ENCODE peak calls at places on chromosomes 16 and 17, in four cellular contexts. Q is K562, P is GM12878, K is HepG2. N is an unnamed sample.
A peak's percentile ranks its signal among the peaks of the same experiment; 100 is the strongest.

GRCh38 chr17:77323413-77324171 is 182.8 kb downstream of the SEC14L1 start:
- DNase-seq in Q (peak; percentile 76), K (no peak), P (no peak), N (no peak)

GRCh38 chr16:52861614-52862022 is 191.1 kb downstream of the CHD9NB start:
- DNase-seq in K (peak; percentile 65), P (no peak), Q (no peak), N (peak; percentile 71)

GRCh38 chr17:45672792-45673191 is 111.3 kb upstream of the CRHR1 start:
- DNase-seq in Q (no peak), P (no peak), K (no peak), N (no peak)

GRCh38 chr17:8905256-8905778 is 37.8 kb upstream of the PIK3R6 start:
- DNase-seq in K (no peak), P (no peak), Q (no peak), N (no peak)

GRCh38 chr17:16484445-16485169 is 7.4 kb downstream of the LRRC75A start:
- DNase-seq in K (no peak), Q (no peak), P (no peak), N (peak; percentile 40)

GRCh38 chr16:15613676-15614075 is 29.3 kb downstream of the MARF1 start:
- DNase-seq in K (no peak), Q (no peak), P (no peak), N (peak; percentile 32)

GRCh38 chr16:81888520-81889394 is 109.7 kb downstream of the PLCG2 start:
- DNase-seq in K (peak; percentile 70), P (no peak), Q (no peak), N (no peak)

GRCh38 chr16:2912330-2913199 is 834 bp downstream of the FLYWCH1 start:
- DNase-seq in Q (peak; percentile 57), K (peak; percentile 6), P (no peak), N (peak; percentile 56)

GRCh38 chr17:17067277-17067676 is 25.0 kb downstream of the MPRIP start:
- DNase-seq in K (no peak), Q (peak; percentile 17), P (no peak), N (no peak)

GRCh38 chr17:77496831-77497577 is 356.2 kb downstream of the SEC14L1 start:
- DNase-seq in K (no peak), P (no peak), Q (no peak), N (no peak)

GRCh38 chr17:378068-378467 is 25.5 kb upstream of the RPH3AL start:
- DNase-seq in K (no peak), P (no peak), Q (no peak), N (peak; percentile 28)

GRCh38 chr16:50600582-50601283 is 52.5 kb downstream of the NKD1 start:
- DNase-seq in K (peak; percentile 39), Q (no peak), P (no peak), N (no peak)

GRCh38 chr16:57123216-57123968 is 31.0 kb downstream of the CPNE2 start:
- DNase-seq in P (no peak), K (no peak), Q (peak; percentile 54), N (no peak)

GRCh38 chr16:69703638-69704037 is 22.7 kb downstream of the NQO1 start:
- DNase-seq in P (no peak), K (no peak), Q (no peak), N (no peak)

GRCh38 chr17:47237841-47238240 is 15.8 kb upstream of the ITGB3 start:
- DNase-seq in K (no peak), P (no peak), Q (no peak), N (no peak)

GRCh38 chr17:71360301-71360700 is 760.5 kb upstream of the SOX9 start:
- DNase-seq in P (no peak), K (no peak), Q (no peak), N (no peak)

GRCh38 chr16:86854895-86855294 is 276.5 kb downstream of the FOXL1 start:
- DNase-seq in Q (no peak), K (no peak), P (no peak), N (no peak)

GRCh38 chr17:80244871-80245509 is 15.7 kb upstream of the RNF213 start:
- DNase-seq in Q (no peak), P (no peak), K (no peak), N (no peak)

GRCh38 chr17:76688165-76688622 is 22.6 kb downstream of the MXRA7 start:
- DNase-seq in Q (no peak), P (no peak), K (no peak), N (no peak)

DNA sequence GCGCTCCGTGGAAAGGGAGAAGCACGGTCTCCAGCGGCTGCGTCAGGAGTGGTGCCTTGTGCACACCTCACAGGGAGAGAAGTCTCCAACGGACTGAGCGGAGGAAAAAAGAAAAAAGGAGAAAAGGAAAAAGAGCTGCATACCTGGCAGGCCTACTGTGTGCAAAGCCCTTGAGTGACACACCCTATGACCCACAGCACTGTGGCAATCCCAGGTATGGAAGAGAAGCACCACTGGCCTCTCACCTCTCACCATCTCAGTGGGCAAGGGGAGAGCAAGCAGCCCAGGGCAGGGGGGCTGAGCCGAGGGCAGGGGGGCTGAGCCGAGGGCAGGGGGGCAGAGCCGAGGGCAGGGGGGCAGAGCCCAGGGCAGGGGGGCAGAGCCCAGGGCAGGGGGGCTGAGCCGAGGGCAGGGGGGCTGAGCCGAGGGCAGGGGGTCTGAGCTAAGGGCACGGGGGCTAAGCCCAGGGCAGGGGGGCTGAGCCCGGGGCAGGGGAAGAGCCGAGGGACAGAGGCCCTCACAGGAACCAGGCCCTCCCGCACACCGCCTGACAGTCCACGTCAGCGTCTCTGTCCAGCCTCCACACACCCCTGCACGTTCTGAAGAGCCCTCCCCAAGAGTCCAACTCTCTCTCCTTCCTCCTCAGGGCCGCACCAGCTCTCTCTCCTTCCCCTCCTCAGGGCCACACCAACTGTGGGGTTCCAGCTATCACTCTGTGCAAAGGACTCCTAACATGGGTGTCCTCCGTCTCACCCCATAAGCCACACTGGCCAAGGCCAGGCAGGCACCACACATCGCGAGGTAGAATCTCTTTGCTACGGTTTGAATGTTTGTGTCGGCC is 105.8 kb downstream of the ZNF778 start:
- DNase-seq in K (no peak), P (no peak), Q (no peak), N (no peak)
- TF ChIP-seq CTCF in K (no peak), P (no peak), Q (no peak), N (no peak)

GRCh38 chr16:1710811-1711507 is 5.0 kb downstream of the MAPK8IP3 start:
- DNase-seq in Q (no peak), K (peak; percentile 26), P (no peak), N (no peak)

GRCh38 chr16:1715220-1715619 is 9.2 kb downstream of the MAPK8IP3 start:
- DNase-seq in P (no peak), K (no peak), Q (no peak), N (no peak)

GRCh38 chr16:1712791-1713261 is 6.8 kb downstream of the MAPK8IP3 start:
- DNase-seq in K (no peak), P (no peak), Q (no peak), N (no peak)

GRCh38 chr16:1713331-1713730 is 7.3 kb downstream of the MAPK8IP3 start:
- DNase-seq in K (no peak), P (no peak), Q (no peak), N (no peak)

DNA sequence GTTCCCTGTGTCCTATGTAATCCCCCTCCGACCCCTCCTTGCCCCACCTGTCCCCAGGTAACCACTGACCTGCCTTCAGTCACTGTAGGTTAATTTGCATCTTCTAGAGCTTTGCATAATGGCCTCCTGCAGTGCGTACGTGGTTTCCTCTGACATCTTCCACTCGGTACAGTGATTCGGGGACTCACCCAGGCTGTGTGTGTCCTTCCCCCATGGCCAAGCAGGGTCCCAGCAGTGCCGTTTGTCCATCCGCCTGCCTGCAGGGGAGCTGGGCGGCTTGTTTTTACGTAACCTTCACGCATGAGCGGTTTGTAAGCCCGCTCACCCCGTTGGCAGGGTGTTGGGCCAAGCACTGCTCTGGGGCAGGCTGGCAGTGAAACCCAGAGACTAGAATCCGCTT is 7.9 kb downstream of the MAPK8IP3 start:
- DNase-seq in Q (no peak), K (no peak), P (peak; percentile 39), N (peak; percentile 63)
- TF ChIP-seq POLR2AphosphoS5 in Q (no peak), K (no peak), P (peak; percentile 60), N (no peak)

GRCh38 chr17:59372138-59372751 is 40.8 kb downstream of the YPEL2 start:
- DNase-seq in Q (peak; percentile 17), K (no peak), P (peak; percentile 79), N (no peak)

GRCh38 chr17:59375858-59376257 is 44.4 kb downstream of the YPEL2 start:
- DNase-seq in Q (no peak), P (peak; percentile 53), K (no peak), N (no peak)

GRCh38 chr17:59371426-59372099 is 40.1 kb downstream of the YPEL2 start:
- DNase-seq in Q (no peak), K (peak; percentile 32), P (no peak), N (no peak)

GRCh38 chr17:59370580-59371299 is 39.3 kb downstream of the YPEL2 start:
- DNase-seq in P (no peak), Q (no peak), K (no peak), N (peak; percentile 18)

DNA sequence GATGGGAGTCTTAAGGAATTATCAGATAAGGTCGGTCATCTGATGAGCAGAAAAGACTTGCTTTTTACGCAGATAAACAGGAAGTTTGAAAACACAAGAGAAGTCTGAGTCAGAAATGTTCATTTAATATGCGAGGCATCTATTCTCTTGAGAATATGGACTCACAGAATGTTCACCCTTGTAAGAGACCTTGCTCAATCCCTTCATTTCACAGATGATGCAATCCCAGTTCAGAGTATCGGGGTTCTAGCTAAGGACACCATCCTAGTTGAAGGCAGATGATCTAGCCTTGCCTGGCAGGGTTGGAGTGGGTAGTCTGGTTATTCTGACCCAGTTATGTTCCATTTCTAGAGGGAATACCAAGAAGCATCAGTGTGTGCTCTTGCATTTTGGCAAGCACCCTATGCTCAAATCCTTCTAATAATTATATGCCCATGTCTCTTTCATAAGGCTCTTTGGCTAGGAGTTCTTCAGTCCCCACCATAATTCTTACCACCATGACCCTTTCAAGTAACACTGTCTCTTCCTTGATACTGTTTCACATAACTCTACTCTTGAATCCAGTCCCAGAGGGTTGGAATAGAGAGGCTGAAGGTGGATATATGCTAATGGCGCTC is 42.5 kb downstream of the YPEL2 start:
- DNase-seq in K (no peak), Q (no peak), P (no peak), N (no peak)
- TF ChIP-seq JUNB in K (no peak), Q (no peak), P (no peak), N (no peak)

GRCh38 chr17:40996829-40997228 is 2.9 kb upstream of the KRTAP3-3 start:
- DNase-seq in Q (no peak), P (no peak), K (no peak), N (no peak)

GRCh38 chr17:40995121-40995520 is 1.2 kb upstream of the KRTAP3-3 start:
- DNase-seq in K (no peak), P (no peak), Q (no peak), N (no peak)

GRCh38 chr17:40993084-40993483 is 880 bp downstream of the KRTAP3-3 start:
- DNase-seq in K (no peak), P (no peak), Q (no peak), N (no peak)

GRCh38 chr17:40992666-40993065 is 1.3 kb downstream of the KRTAP3-3 start:
- DNase-seq in K (no peak), P (no peak), Q (no peak), N (no peak)

GRCh38 chr17:40993856-40994255 is at the start of gene KRTAP3-3:
- DNase-seq in Q (no peak), P (no peak), K (no peak), N (no peak)
- TF ChIP-seq CTCF in Q (no peak), P (no peak), K (no peak), N (no peak)

GRCh38 chr16:55039042-55039441 is 108.4 kb downstream of the IRX5 start:
- DNase-seq in P (no peak), K (no peak), Q (no peak), N (no peak)
- TF ChIP-seq POLR2AphosphoS5 in P (no peak), K (no peak), Q (no peak), N (no peak)

GRCh38 chr16:84823484-84823883 is 3.7 kb downstream of the CRISPLD2 start:
- DNase-seq in K (no peak), P (no peak), Q (no peak), N (no peak)
- TF ChIP-seq JUNB in K (no peak), P (no peak), Q (no peak), N (no peak)

N was measured in GM23338.